ENCODE peak calls at places on chromosomes 5 and 9, in eight cellular contexts. K is upper lobe of right lung; L is CD8-positive, alpha-beta memory T cell; H is effector memory CD4-positive, alpha-beta T cell; F is A549; J is tibial nerve; Q is Caco-2; U is GM12864. B is an unnamed sample.

GRCh38 chr5:180977852-180978251 is 10.8 kb upstream of the BTNL3 start:
- DNase-seq in F (no peak), H (no peak), J (no peak), U (no peak), L (no peak), Q (peak; percentile 78), K (no peak), B (no peak)

GRCh38 chr5:134534058-134534725 is 8.7 kb downstream of the JADE2 start:
- DNase-seq in K (no peak), L (no peak), H (no peak), U (no peak), J (no peak), Q (no peak), F (no peak), B (no peak)

GRCh38 chr9:99336531-99336930 is 114.4 kb downstream of the SEC61B start:
- DNase-seq in K (no peak), F (no peak), H (no peak), Q (no peak), L (no peak), J (no peak), U (no peak), B (no peak)

GRCh38 chr5:113092683-113093082 is 116.1 kb downstream of the DCP2 start:
- DNase-seq in U (no peak), F (no peak), K (no peak), J (no peak), L (no peak), Q (no peak), H (no peak), B (no peak)

GRCh38 chr5:148805323-148806290 is 20.8 kb upstream of the ADRB2 start:
- DNase-seq in L (no peak), K (no peak), F (no peak), J (no peak), Q (no peak), U (peak; percentile 64), H (no peak), B (peak; percentile 66)

GRCh38 chr5:33338336-33339110 is 102.2 kb upstream of the TARS1 start:
- DNase-seq in Q (no peak), H (no peak), F (no peak), J (no peak), U (no peak), K (no peak), L (no peak), B (no peak)

GRCh38 chr5:112419596-112420110 is 576 bp upstream of the EPB41L4A start:
- DNase-seq in U (no peak), H (no peak), L (no peak), F (peak; percentile 66), Q (peak; percentile 42), J (peak; percentile 40), K (peak; percentile 84), B (peak; percentile 40)

GRCh38 chr9:36400332-36401178 is 486 bp upstream of the RNF38 start:
- DNase-seq in L (peak; percentile 90), H (peak; percentile 91), U (peak; percentile 36), Q (peak; percentile 90), K (peak; percentile 96), J (peak; percentile 77), F (peak; percentile 92), B (peak; percentile 94)

GRCh38 chr9:16147726-16148125 is 594.9 kb downstream of the CCDC171 start:
- DNase-seq in H (no peak), K (no peak), U (no peak), F (no peak), L (no peak), J (no peak), Q (no peak), B (no peak)

GRCh38 chr5:125112196-125112595 is 365.8 kb upstream of the ZNF608 start:
- DNase-seq in H (no peak), F (no peak), Q (no peak), U (no peak), L (no peak), J (no peak), K (no peak), B (no peak)

GRCh38 chr9:31067418-31067817 is 1317.0 kb upstream of the ACO1 start:
- DNase-seq in J (no peak), K (no peak), L (no peak), H (no peak), U (no peak), F (no peak), Q (no peak), B (no peak)

GRCh38 chr5:80308526-80308925 is 11.3 kb upstream of the SPZ1 start:
- DNase-seq in H (no peak), F (peak; percentile 18), U (no peak), K (no peak), L (no peak), J (no peak), Q (no peak), B (no peak)

GRCh38 chr5:135039526-135040296 is 5.7 kb upstream of the PITX1 start:
- DNase-seq in L (no peak), F (no peak), K (no peak), J (no peak), Q (no peak), H (no peak), U (no peak), B (no peak)

GRCh38 chr5:97163360-97163764 is 19.7 kb downstream of the RIOK2 start:
- DNase-seq in F (no peak), U (no peak), Q (no peak), K (no peak), L (peak; percentile 27), J (no peak), H (no peak), B (no peak)

GRCh38 chr9:114929166-114929565 is 1.2 kb downstream of the TNFSF8 start:
- DNase-seq in U (no peak), K (no peak), H (no peak), J (no peak), Q (no peak), L (peak; percentile 78), F (no peak), B (no peak)

GRCh38 chr5:120174089-120174488 is 290.0 kb upstream of the PRR16 start:
- DNase-seq in J (no peak), U (no peak), F (no peak), H (no peak), L (no peak), K (no peak), Q (no peak), B (no peak)

GRCh38 chr9:127876026-127876763 is 1.3 kb downstream of the AK1 start:
- DNase-seq in J (no peak), Q (no peak), K (peak; percentile 84), L (no peak), H (no peak), U (no peak), F (no peak), B (no peak)

GRCh38 chr9:91116711-91117110 is 245.0 kb downstream of the AUH start:
- DNase-seq in Q (no peak), L (no peak), K (no peak), H (no peak), U (no peak), F (no peak), J (no peak), B (no peak)

GRCh38 chr9:123168526-123168925 is 99.9 kb downstream of the STRBP start:
- DNase-seq in Q (no peak), U (no peak), H (no peak), F (no peak), K (no peak), L (no peak), J (no peak), B (no peak)

GRCh38 chr9:138075961-138076649 is 198.5 kb downstream of the CACNA1B start:
- DNase-seq in Q (no peak), F (no peak), K (peak; percentile 52), U (no peak), H (no peak), J (no peak), L (no peak), B (no peak)

GRCh38 chr9:85445887-85446286 is 295.9 kb downstream of the AGTPBP1 start:
- DNase-seq in H (no peak), K (no peak), Q (no peak), U (no peak), J (no peak), F (no peak), L (no peak), B (no peak)

DNA sequence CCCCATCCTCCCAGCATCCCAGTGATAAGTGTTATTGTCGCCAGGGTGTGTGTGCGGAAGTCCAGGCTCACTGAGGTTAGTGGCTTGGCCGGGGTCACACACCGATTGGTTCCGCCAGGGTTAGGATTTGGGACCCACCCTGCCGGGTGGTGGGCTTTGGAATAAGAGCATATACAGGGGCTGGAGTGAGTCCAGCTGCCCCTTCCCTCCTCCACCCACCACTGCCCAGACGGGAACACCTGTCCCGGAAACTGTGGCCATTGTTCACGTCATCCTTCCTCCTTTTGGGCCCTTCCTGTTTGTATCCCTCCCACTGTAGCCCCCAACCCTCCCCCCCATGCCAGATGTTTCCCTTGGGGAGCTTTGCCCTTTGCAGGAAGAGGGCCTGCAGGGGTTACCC is 5.0 kb downstream of the N4BP3 start:
- DNase-seq in L (no peak), U (no peak), H (no peak), Q (no peak), F (no peak), J (no peak), K (no peak), B (peak; percentile 63)
- H3K4me3 ChIP-seq in L (no peak overlapping the region), U (peak overlapping the region; percentile 38), H (no peak overlapping the region), Q (no peak overlapping the region), F (no peak overlapping the region), J (no peak overlapping the region), K (no peak overlapping the region), B (peak overlapping the region; percentile 5)

GRCh38 chr5:128493657-128494329 is 44.3 kb downstream of the FBN2 start:
- DNase-seq in Q (no peak), U (no peak), J (no peak), K (no peak), H (no peak), F (no peak), L (no peak), B (no peak)
- H3K4me3 ChIP-seq in Q (no peak overlapping the region), U (no peak overlapping the region), J (no peak overlapping the region), K (no peak overlapping the region), H (no peak overlapping the region), F (no peak overlapping the region), L (no peak overlapping the region), B (no peak overlapping the region)

DNA sequence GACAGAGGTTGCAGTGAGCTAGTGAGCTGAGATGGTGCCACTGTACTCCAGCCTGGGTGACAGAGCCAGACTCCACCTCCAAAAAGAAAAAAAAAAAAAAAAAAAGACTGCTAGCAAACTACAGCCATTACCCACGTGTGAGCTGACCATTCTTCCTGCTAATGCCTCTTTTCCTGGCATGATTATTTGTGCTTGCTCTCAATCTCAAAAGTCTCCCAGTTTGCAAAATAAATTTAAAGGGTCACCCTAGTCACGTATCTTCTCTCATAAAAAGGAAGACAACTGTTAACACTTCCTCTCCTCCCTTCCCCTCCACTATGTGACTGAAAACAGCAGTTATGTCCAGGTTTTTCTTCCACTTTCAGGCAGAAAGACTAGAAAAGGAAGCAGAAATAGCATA is 37.2 kb downstream of the TRIM36 start:
- DNase-seq in F (no peak), Q (no peak), J (no peak), L (no peak), U (no peak), K (no peak), H (no peak), B (no peak)
- H3K4me3 ChIP-seq in F (no peak overlapping the region), Q (no peak overlapping the region), J (no peak overlapping the region), L (no peak overlapping the region), U (no peak overlapping the region), K (no peak overlapping the region), H (no peak overlapping the region), B (no peak overlapping the region)

DNA sequence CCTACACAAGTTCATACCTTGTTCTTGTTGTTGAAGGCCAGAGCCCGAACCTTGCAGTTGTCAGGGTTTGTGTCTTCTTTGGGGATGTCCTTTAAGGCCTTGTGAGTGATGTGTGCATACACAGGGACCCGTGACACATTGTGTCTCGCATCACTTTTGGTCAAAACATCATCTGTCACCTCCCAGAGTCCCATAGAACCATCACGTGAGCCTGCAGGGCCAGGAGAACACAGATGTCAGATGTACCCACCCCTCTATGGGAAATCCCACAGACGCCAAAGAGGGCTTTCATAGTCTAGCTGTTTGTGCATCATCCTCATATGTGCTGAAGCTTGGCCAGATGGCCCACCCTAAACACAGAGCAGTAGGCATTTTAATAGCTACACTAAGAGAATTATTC is 28.2 kb downstream of the DCAF12 start:
- DNase-seq in L (no peak), F (no peak), U (no peak), J (no peak), H (no peak), K (no peak), Q (no peak), B (peak; percentile 30)
- H3K4me3 ChIP-seq in L (no peak overlapping the region), F (no peak overlapping the region), U (no peak overlapping the region), J (no peak overlapping the region), H (no peak overlapping the region), K (no peak overlapping the region), Q (no peak overlapping the region), B (no peak overlapping the region)